ENCODE peak calls at places on chromosomes 5 and 9, in seven cellular contexts. W, E, A, H, F, L and Z are unnamed samples.
A peak's percentile ranks its signal among the peaks of the same experiment; 100 is the strongest.

GRCh38 chr5:174664180-174664850 is 60.1 kb upstream of the MSX2 start:
- DNase-seq in W (no peak), E (no peak), A (no peak), H (no peak), F (no peak), L (no peak), Z (no peak)

GRCh38 chr5:149546974-149547373 is 4.3 kb downstream of the CSNK1A1 start:
- DNase-seq in W (no peak), E (no peak), A (no peak), H (peak; percentile 62), F (no peak), L (no peak), Z (no peak)

GRCh38 chr9:935348-935965 is 41.0 kb upstream of the DMRT3 start:
- DNase-seq in W (no peak), E (no peak), A (no peak), H (no peak), F (no peak), L (no peak), Z (no peak)

GRCh38 chr5:135140805-135141204 is 106.8 kb upstream of the PITX1 start:
- DNase-seq in W (no peak), E (peak; percentile 69), A (no peak), H (peak; percentile 41), F (no peak), L (peak; percentile 38), Z (no peak)

GRCh38 chr5:28402590-28403301 is 1364.4 kb upstream of the CDH9 start:
- DNase-seq in W (no peak), E (no peak), A (no peak), H (no peak), F (no peak), L (no peak), Z (no peak)

GRCh38 chr5:81045389-81045807 is 85.2 kb downstream of the RASGRF2 start:
- DNase-seq in W (no peak), E (no peak), A (no peak), H (no peak), F (no peak), L (no peak), Z (no peak)

GRCh38 chr5:103120607-103121200 is 603 bp downstream of the PPIP5K2 start:
- DNase-seq in W (no peak), E (no peak), A (no peak), H (peak; percentile 46), F (no peak), L (no peak), Z (no peak)

GRCh38 chr9:124771867-124772621 is 933 bp upstream of the NR6A1 start:
- DNase-seq in W (peak; percentile 58), E (peak; percentile 83), A (peak; percentile 89), H (peak; percentile 79), F (peak; percentile 81), L (no peak), Z (peak; percentile 95)

GRCh38 chr5:157109744-157110143 is 900 bp upstream of the HAVCR2 start:
- DNase-seq in W (peak; percentile 65), E (no peak), A (no peak), H (no peak), F (no peak), L (no peak), Z (no peak)

GRCh38 chr9:130461218-130461630 is 16.5 kb downstream of the ASS1 start:
- DNase-seq in W (peak; percentile 85), E (peak; percentile 83), A (peak; percentile 91), H (peak; percentile 57), F (peak; percentile 71), L (no peak), Z (no peak)

GRCh38 chr5:57662991-57663390 is 180.4 kb upstream of the ACTBL2 start:
- DNase-seq in W (no peak), E (no peak), A (no peak), H (no peak), F (no peak), L (no peak), Z (no peak)

GRCh38 chr5:133440467-133441115 is 171.8 kb downstream of the FSTL4 start:
- DNase-seq in W (no peak), E (no peak), A (no peak), H (no peak), F (no peak), L (no peak), Z (no peak)

GRCh38 chr9:127853312-127854168 is 918 bp downstream of the ENG start:
- DNase-seq in W (no peak), E (no peak), A (no peak), H (no peak), F (peak; percentile 34), L (no peak), Z (no peak)

GRCh38 chr5:57613726-57614125 is 131.1 kb upstream of the ACTBL2 start:
- DNase-seq in W (no peak), E (no peak), A (no peak), H (no peak), F (no peak), L (no peak), Z (no peak)

GRCh38 chr5:89697581-89697980 is 712.0 kb downstream of the CETN3 start:
- DNase-seq in W (no peak), E (no peak), A (no peak), H (no peak), F (no peak), L (no peak), Z (no peak)

GRCh38 chr5:116696356-116696755 is 121.7 kb upstream of the SEMA6A start:
- DNase-seq in W (peak; percentile 60), E (no peak), A (no peak), H (no peak), F (no peak), L (no peak), Z (no peak)

GRCh38 chr5:56319281-56320242 is 86.4 kb upstream of the ANKRD55 start:
- DNase-seq in W (no peak), E (peak; percentile 69), A (no peak), H (no peak), F (no peak), L (no peak), Z (no peak)

GRCh38 chr9:134885647-134886412 is 5.2 kb downstream of the FCN2 start:
- DNase-seq in W (no peak), E (no peak), A (no peak), H (no peak), F (no peak), L (no peak), Z (no peak)

GRCh38 chr9:134662143-134662876 is 20.7 kb downstream of the COL5A1 start:
- DNase-seq in W (no peak), E (peak; percentile 66), A (peak; percentile 36), H (peak; percentile 34), F (peak; percentile 42), L (no peak), Z (no peak)

GRCh38 chr9:108057421-108058136 is 568.0 kb upstream of the KLF4 start:
- DNase-seq in W (no peak), E (no peak), A (no peak), H (peak; percentile 54), F (peak; percentile 36), L (no peak), Z (no peak)

GRCh38 chr5:138351517-138351916 is 968 bp upstream of the KDM3B start:
- DNase-seq in W (no peak), E (no peak), A (no peak), H (no peak), F (no peak), L (no peak), Z (no peak)

GRCh38 chr5:154329062-154329461 is 116.7 kb upstream of the SAP30L start:
- DNase-seq in W (no peak), E (no peak), A (no peak), H (no peak), F (no peak), L (no peak), Z (no peak)

GRCh38 chr5:41973087-41973486 is 48.0 kb downstream of the FBXO4 start:
- DNase-seq in W (no peak), E (no peak), A (no peak), H (no peak), F (no peak), L (no peak), Z (no peak)

GRCh38 chr9:108477538-108478006 is 378.2 kb downstream of the ACTL7B start:
- DNase-seq in W (no peak), E (no peak), A (no peak), H (peak; percentile 68), F (no peak), L (no peak), Z (no peak)

GRCh38 chr9:34989946-34990635 is 546 bp downstream of the DNAJB5 start:
- DNase-seq in W (peak; percentile 56), E (peak; percentile 86), A (peak; percentile 76), H (peak; percentile 53), F (peak; percentile 73), L (peak; percentile 54), Z (no peak)

DNA sequence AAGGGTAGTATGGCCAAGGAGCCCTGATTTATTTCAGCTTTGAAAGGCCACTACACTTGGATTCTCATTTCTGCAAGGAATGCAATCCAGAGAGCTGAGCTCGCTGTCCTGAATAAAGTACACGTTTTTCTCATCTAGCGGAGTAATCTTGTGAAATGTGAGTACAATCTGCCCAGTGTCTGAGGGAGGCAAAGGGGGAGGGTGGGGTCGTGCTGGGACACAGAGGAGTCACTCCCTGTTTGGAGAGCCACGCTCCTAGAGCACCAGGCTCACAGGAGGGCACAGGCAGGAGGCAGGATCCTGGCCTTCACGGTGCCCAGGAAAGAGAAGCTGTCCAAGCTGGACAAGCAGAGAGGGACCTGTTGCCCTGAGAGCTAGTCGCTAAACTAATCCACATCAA is 51.0 kb upstream of the IFNK start:
- DNase-seq in W (no peak), E (peak; percentile 81), A (no peak), H (no peak), F (no peak), L (no peak), Z (no peak)
- TF ChIP-seq CTCF in W (no peak), E (no peak), A (no peak), H (no peak), F (no peak), L (no peak), Z (no peak)

DNA sequence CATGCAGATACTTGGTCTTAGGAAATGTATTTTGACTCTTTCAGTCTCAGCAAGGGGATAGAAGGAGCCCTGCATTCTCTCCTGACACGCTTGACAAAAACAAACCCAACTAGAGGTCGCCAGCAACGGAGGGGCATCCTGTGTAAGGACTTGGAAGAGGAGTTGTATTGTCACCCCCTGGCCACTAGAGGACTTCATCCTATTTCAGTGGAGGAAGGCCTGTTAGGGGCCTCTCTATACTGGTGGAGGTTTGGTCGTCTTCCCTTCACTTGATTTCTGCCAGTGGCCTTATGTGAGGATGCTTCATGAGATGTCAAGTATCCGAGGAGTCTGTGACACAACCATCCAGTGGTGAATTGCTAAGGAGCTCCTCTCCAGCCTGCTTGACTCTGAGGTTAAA is 122.8 kb upstream of the STC2 start:
- DNase-seq in W (peak; percentile 36), E (no peak), A (no peak), H (no peak), F (no peak), L (no peak), Z (peak; percentile 61)
- TF ChIP-seq CTCF in W (peak; percentile 52), E (peak; percentile 40), A (no peak), H (no peak), F (no peak), L (peak; percentile 44), Z (peak; percentile 53)

DNA sequence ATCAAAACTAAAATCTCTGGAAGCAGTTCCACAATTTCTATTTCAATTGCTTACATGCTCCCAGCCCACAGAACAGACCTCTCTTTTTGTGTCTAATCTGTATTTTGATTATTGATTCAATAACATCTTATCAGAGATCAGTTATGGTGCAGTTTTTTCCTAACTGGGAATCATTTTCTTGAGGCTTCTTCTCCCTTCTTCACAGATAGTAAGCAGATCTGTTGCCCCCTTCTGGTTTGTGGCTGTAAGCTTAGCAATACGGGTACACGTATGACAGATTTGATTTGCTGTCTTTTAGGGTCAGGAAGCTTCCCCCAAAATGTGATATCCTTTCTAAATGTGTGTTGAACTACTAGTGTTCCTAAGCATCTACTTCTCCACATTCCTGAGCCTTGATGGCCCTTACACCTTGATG is 39.4 kb downstream of the MRPS27 start:
- DNase-seq in W (peak; percentile 19), E (no peak), A (no peak), H (no peak), F (no peak), L (no peak), Z (no peak)
- TF ChIP-seq CTCF in W (peak; percentile 35), E (peak; percentile 38), A (no peak), H (no peak), F (peak; percentile 34), L (peak; percentile 55), Z (no peak)

GRCh38 chr5:113427871-113428574 is 6.8 kb downstream of the TSSK1B start:
- DNase-seq in W (no peak), E (no peak), A (no peak), H (no peak), F (no peak), L (no peak), Z (no peak)
- TF ChIP-seq CTCF in W (no peak), E (no peak), A (no peak), H (no peak), F (no peak), L (no peak), Z (no peak)